ENCODE peak calls at places on chromosomes 2 and 18, in five cellular contexts. One of them, this sample, is unnamed.

GRCh38 chr2:20465716-20466391 is 19.0 kb downstream of the RHOB start:
- DNase-seq in right lobe of liver: no peak
- DNase-seq in small intestine: no peak
- DNase-seq in CD4-positive, CD25-positive, alpha-beta regulatory T cell: no peak
- DNase-seq in fibroblast of lung: no peak
- DNase-seq in this sample: peak

GRCh38 chr2:10278029-10278762 is 24.5 kb upstream of the HPCAL1 start:
- DNase-seq in right lobe of liver: peak
- DNase-seq in small intestine: peak
- DNase-seq in CD4-positive, CD25-positive, alpha-beta regulatory T cell: no peak
- DNase-seq in fibroblast of lung: peak
- DNase-seq in this sample: peak

GRCh38 chr18:50594931-50595330 is 35.0 kb downstream of the MAPK4 start:
- DNase-seq in right lobe of liver: no peak
- DNase-seq in small intestine: peak
- DNase-seq in CD4-positive, CD25-positive, alpha-beta regulatory T cell: no peak
- DNase-seq in fibroblast of lung: peak
- DNase-seq in this sample: no peak

GRCh38 chr2:3208591-3208990 is 169.0 kb downstream of the EIPR1 start:
- DNase-seq in right lobe of liver: no peak
- DNase-seq in small intestine: no peak
- DNase-seq in CD4-positive, CD25-positive, alpha-beta regulatory T cell: no peak
- DNase-seq in fibroblast of lung: no peak
- DNase-seq in this sample: no peak

GRCh38 chr2:137800386-137800785 is 163.9 kb upstream of the HNMT start:
- DNase-seq in right lobe of liver: no peak
- DNase-seq in small intestine: no peak
- DNase-seq in CD4-positive, CD25-positive, alpha-beta regulatory T cell: no peak
- DNase-seq in fibroblast of lung: no peak
- DNase-seq in this sample: no peak

GRCh38 chr2:8152392-8153257 is 529.2 kb upstream of the ID2 start:
- DNase-seq in right lobe of liver: no peak
- DNase-seq in small intestine: no peak
- DNase-seq in CD4-positive, CD25-positive, alpha-beta regulatory T cell: no peak
- DNase-seq in fibroblast of lung: no peak
- DNase-seq in this sample: no peak

GRCh38 chr2:13056259-13056843 is 339.6 kb downstream of the TRIB2 start:
- DNase-seq in right lobe of liver: no peak
- DNase-seq in small intestine: peak
- DNase-seq in CD4-positive, CD25-positive, alpha-beta regulatory T cell: no peak
- DNase-seq in fibroblast of lung: peak
- DNase-seq in this sample: no peak

GRCh38 chr2:191451116-191451515 is 205.9 kb downstream of the MYO1B start:
- DNase-seq in right lobe of liver: no peak
- DNase-seq in small intestine: no peak
- DNase-seq in CD4-positive, CD25-positive, alpha-beta regulatory T cell: no peak
- DNase-seq in fibroblast of lung: no peak
- DNase-seq in this sample: no peak

GRCh38 chr2:121746071-121746578 is 9.3 kb upstream of the TSN start:
- DNase-seq in right lobe of liver: no peak
- DNase-seq in small intestine: no peak
- DNase-seq in CD4-positive, CD25-positive, alpha-beta regulatory T cell: no peak
- DNase-seq in fibroblast of lung: no peak
- DNase-seq in this sample: no peak

GRCh38 chr18:6648581-6648980 is 80.9 kb upstream of the ARHGAP28 start:
- DNase-seq in right lobe of liver: no peak
- DNase-seq in small intestine: no peak
- DNase-seq in CD4-positive, CD25-positive, alpha-beta regulatory T cell: no peak
- DNase-seq in fibroblast of lung: peak
- DNase-seq in this sample: no peak

GRCh38 chr2:45923701-45924100 is 272.2 kb downstream of the PRKCE start:
- DNase-seq in right lobe of liver: no peak
- DNase-seq in small intestine: no peak
- DNase-seq in CD4-positive, CD25-positive, alpha-beta regulatory T cell: no peak
- DNase-seq in fibroblast of lung: no peak
- DNase-seq in this sample: no peak

GRCh38 chr2:190759749-190760213 is 110.9 kb downstream of the NAB1 start:
- DNase-seq in right lobe of liver: no peak
- DNase-seq in small intestine: peak
- DNase-seq in CD4-positive, CD25-positive, alpha-beta regulatory T cell: no peak
- DNase-seq in fibroblast of lung: peak
- DNase-seq in this sample: no peak

GRCh38 chr18:62024983-62025382 is 132.2 kb upstream of the RNF152 start:
- DNase-seq in right lobe of liver: no peak
- DNase-seq in small intestine: no peak
- DNase-seq in CD4-positive, CD25-positive, alpha-beta regulatory T cell: no peak
- DNase-seq in fibroblast of lung: no peak
- DNase-seq in this sample: no peak

GRCh38 chr2:45009303-45009927 is at the start of gene SIX2:
- DNase-seq in right lobe of liver: peak
- DNase-seq in small intestine: peak
- DNase-seq in CD4-positive, CD25-positive, alpha-beta regulatory T cell: no peak
- DNase-seq in fibroblast of lung: peak
- DNase-seq in this sample: peak

GRCh38 chr2:203759692-203760365 is 53.4 kb downstream of the CD28 start:
- DNase-seq in right lobe of liver: no peak
- DNase-seq in small intestine: peak
- DNase-seq in CD4-positive, CD25-positive, alpha-beta regulatory T cell: no peak
- DNase-seq in fibroblast of lung: peak
- DNase-seq in this sample: no peak

GRCh38 chr2:149339324-149339723 is 8.9 kb downstream of the LYPD6 start:
- DNase-seq in right lobe of liver: no peak
- DNase-seq in small intestine: no peak
- DNase-seq in CD4-positive, CD25-positive, alpha-beta regulatory T cell: no peak
- DNase-seq in fibroblast of lung: no peak
- DNase-seq in this sample: no peak

GRCh38 chr2:1748741-1749488 is 4.6 kb upstream of the PXDN start:
- DNase-seq in right lobe of liver: no peak
- DNase-seq in small intestine: no peak
- DNase-seq in CD4-positive, CD25-positive, alpha-beta regulatory T cell: no peak
- DNase-seq in fibroblast of lung: no peak
- DNase-seq in this sample: peak

GRCh38 chr2:1749489-1749748 is 5.1 kb upstream of the PXDN start:
- DNase-seq in right lobe of liver: no peak
- DNase-seq in small intestine: no peak
- DNase-seq in CD4-positive, CD25-positive, alpha-beta regulatory T cell: no peak
- DNase-seq in fibroblast of lung: no peak
- DNase-seq in this sample: peak

GRCh38 chr2:1747065-1747941 is 3.0 kb upstream of the PXDN start:
- DNase-seq in right lobe of liver: no peak
- DNase-seq in small intestine: no peak
- DNase-seq in CD4-positive, CD25-positive, alpha-beta regulatory T cell: no peak
- DNase-seq in fibroblast of lung: no peak
- DNase-seq in this sample: peak

GRCh38 chr2:1749750-1750149 is 5.4 kb upstream of the PXDN start:
- DNase-seq in right lobe of liver: no peak
- DNase-seq in small intestine: no peak
- DNase-seq in CD4-positive, CD25-positive, alpha-beta regulatory T cell: no peak
- DNase-seq in fibroblast of lung: no peak
- DNase-seq in this sample: peak

DNA sequence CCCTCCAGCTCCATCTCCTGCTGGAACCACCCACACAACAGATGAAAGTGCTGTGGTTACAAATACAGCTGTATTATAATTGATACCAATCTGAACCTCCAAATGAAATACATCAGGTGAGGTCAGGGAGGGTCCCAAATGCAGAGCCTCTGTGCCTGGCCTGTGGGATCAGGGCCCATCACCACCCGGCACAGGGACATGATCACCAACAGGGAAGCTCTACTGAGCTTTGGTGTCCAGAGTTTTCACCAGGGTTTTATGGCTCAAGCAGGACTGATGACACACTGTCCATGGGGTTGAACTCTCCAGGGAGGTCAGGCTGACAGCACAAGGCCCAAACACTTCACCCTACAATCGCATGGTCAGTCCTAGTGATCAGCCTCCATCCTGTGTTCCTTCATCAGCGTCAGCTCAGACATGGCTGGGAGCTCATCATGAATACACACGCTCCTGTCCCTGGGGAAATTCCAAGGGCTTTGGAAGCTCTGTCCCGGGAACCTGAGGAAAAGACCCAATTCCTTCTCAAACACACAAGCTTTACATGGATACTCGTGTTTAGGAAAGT is 3.9 kb upstream of the PXDN start:
- DNase-seq in right lobe of liver: no peak
- DNase-seq in small intestine: no peak
- DNase-seq in CD4-positive, CD25-positive, alpha-beta regulatory T cell: no peak
- DNase-seq in fibroblast of lung: no peak
- DNase-seq in this sample: peak
- H3K4me3 ChIP-seq in right lobe of liver: no peak
- H3K4me3 ChIP-seq in small intestine: no peak
- H3K4me3 ChIP-seq in CD4-positive, CD25-positive, alpha-beta regulatory T cell: no peak
- H3K4me3 ChIP-seq in fibroblast of lung: no peak
- H3K4me3 ChIP-seq in this sample: no peak

DNA sequence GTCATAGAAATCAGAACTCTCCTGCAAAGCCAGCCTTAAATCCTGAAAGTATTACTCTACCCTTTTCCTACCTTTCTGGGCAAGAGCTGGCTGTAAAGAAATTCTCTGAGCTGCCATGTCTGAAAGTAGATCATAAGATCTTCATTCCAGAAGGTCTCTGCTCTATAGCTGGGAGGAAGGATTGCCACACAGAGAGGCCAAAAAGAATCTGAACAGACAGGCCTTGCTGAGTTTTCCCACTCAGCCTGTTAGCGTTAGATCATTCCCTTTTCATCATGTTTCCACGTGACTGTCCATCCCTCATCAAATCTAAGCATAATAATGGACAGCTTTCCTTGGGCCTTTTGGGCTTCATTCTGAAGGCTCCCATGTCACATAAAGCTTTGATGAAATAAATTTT is 43.2 kb upstream of the FHL2 start:
- DNase-seq in right lobe of liver: no peak
- DNase-seq in small intestine: no peak
- DNase-seq in CD4-positive, CD25-positive, alpha-beta regulatory T cell: no peak
- DNase-seq in fibroblast of lung: no peak
- DNase-seq in this sample: no peak
- H3K4me3 ChIP-seq in right lobe of liver: no peak
- H3K4me3 ChIP-seq in small intestine: no peak
- H3K4me3 ChIP-seq in CD4-positive, CD25-positive, alpha-beta regulatory T cell: no peak
- H3K4me3 ChIP-seq in fibroblast of lung: no peak
- H3K4me3 ChIP-seq in this sample: no peak

GRCh38 chr2:70790079-70790963 is at the start of gene FIGLA:
- DNase-seq in right lobe of liver: no peak
- DNase-seq in small intestine: no peak
- DNase-seq in CD4-positive, CD25-positive, alpha-beta regulatory T cell: no peak
- DNase-seq in fibroblast of lung: no peak
- DNase-seq in this sample: no peak
- H3K4me3 ChIP-seq in right lobe of liver: peak
- H3K4me3 ChIP-seq in small intestine: no peak
- H3K4me3 ChIP-seq in CD4-positive, CD25-positive, alpha-beta regulatory T cell: no peak
- H3K4me3 ChIP-seq in fibroblast of lung: no peak
- H3K4me3 ChIP-seq in this sample: peak

DNA sequence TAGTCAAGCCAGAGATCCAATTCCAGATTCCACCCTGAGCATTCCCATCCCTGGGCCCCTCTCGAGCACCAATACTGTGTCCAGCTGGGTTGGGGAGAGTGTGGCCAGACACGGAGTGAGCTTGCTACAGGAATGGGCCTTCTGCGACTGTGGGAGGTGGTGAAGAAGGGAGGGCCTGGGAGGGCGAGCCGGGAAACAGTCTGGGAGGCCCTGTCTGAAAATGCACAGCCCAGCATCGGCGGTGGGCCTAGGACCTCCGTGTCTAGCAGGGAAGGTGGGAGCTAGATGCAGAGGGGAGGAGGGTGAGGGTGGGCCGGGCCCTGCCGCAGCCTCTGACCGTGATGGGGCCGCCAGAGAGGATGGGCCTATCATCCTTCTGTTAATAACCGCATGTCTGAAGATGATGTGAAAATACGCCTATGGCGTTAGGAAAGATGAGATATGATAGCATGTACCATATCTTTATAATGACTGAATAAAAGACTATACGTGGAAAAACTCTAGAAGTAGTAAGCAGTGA is 1.9 kb upstream of the OTOS start:
- DNase-seq in right lobe of liver: peak
- DNase-seq in small intestine: no peak
- DNase-seq in CD4-positive, CD25-positive, alpha-beta regulatory T cell: no peak
- DNase-seq in fibroblast of lung: no peak
- DNase-seq in this sample: peak
- H3K4me3 ChIP-seq in right lobe of liver: no peak
- H3K4me3 ChIP-seq in small intestine: no peak
- H3K4me3 ChIP-seq in CD4-positive, CD25-positive, alpha-beta regulatory T cell: no peak
- H3K4me3 ChIP-seq in fibroblast of lung: no peak
- H3K4me3 ChIP-seq in this sample: no peak

GRCh38 chr18:21761471-21762115 is 21.0 kb downstream of the MIB1 start:
- DNase-seq in right lobe of liver: no peak
- DNase-seq in small intestine: no peak
- DNase-seq in CD4-positive, CD25-positive, alpha-beta regulatory T cell: no peak
- DNase-seq in fibroblast of lung: no peak
- DNase-seq in this sample: no peak
- H3K4me3 ChIP-seq in right lobe of liver: no peak
- H3K4me3 ChIP-seq in small intestine: no peak
- H3K4me3 ChIP-seq in CD4-positive, CD25-positive, alpha-beta regulatory T cell: no peak
- H3K4me3 ChIP-seq in fibroblast of lung: no peak
- H3K4me3 ChIP-seq in this sample: no peak

GRCh38 chr2:136770384-136770783 is 5.0 kb downstream of the THSD7B start:
- DNase-seq in right lobe of liver: no peak
- DNase-seq in small intestine: no peak
- DNase-seq in CD4-positive, CD25-positive, alpha-beta regulatory T cell: no peak
- DNase-seq in fibroblast of lung: no peak
- DNase-seq in this sample: no peak

GRCh38 chr2:136764397-136765255 is 719 bp upstream of the THSD7B start:
- DNase-seq in right lobe of liver: no peak
- DNase-seq in small intestine: no peak
- DNase-seq in CD4-positive, CD25-positive, alpha-beta regulatory T cell: no peak
- DNase-seq in fibroblast of lung: no peak
- DNase-seq in this sample: peak

GRCh38 chr2:136765256-136765735 is at the start of gene THSD7B:
- DNase-seq in right lobe of liver: peak
- DNase-seq in small intestine: no peak
- DNase-seq in CD4-positive, CD25-positive, alpha-beta regulatory T cell: no peak
- DNase-seq in fibroblast of lung: no peak
- DNase-seq in this sample: peak

GRCh38 chr2:136767030-136767429 is 1.7 kb downstream of the THSD7B start:
- DNase-seq in right lobe of liver: no peak
- DNase-seq in small intestine: no peak
- DNase-seq in CD4-positive, CD25-positive, alpha-beta regulatory T cell: no peak
- DNase-seq in fibroblast of lung: no peak
- DNase-seq in this sample: no peak

DNA sequence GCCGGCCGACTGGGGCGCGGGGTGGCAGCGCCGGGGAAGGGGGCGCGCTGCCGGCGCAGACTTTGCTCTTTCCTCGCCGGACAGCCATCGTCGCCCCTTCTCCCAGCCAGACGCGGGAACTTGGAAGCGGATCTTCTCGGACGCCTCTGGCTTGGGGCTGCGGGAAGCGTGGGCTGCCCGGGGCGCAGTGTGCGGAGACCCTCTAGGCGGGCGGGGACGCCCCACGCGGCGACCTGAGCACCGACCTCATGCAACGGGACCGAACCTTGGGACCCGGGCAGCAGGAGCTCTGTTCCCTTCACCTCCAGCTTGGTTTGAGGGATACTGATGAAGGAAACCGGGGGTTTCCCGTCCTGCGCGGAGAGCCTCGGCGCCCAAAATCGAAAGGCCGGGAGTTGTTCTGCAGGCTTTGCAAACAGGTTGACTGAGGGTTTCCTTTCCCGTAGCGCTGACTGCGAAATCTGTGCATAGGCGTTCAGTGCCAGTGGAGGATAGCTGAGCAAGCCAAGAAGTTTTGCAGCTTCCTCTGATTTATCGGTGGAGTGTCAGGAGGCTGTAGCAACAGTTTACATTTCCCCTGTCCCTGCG is 485 bp downstream of the THSD7B start:
- DNase-seq in right lobe of liver: no peak
- DNase-seq in small intestine: no peak
- DNase-seq in CD4-positive, CD25-positive, alpha-beta regulatory T cell: no peak
- DNase-seq in fibroblast of lung: no peak
- DNase-seq in this sample: peak
- H3K4me3 ChIP-seq in right lobe of liver: peak
- H3K4me3 ChIP-seq in small intestine: peak
- H3K4me3 ChIP-seq in CD4-positive, CD25-positive, alpha-beta regulatory T cell: no peak
- H3K4me3 ChIP-seq in fibroblast of lung: no peak
- H3K4me3 ChIP-seq in this sample: peak

This sample was measured in upper lobe of right lung.